ENCODE peak calls at places on chromosome 14, in eight cellular contexts. A is T47D; S is activated T-helper 1 cell treated with anti-CD3 and anti-CD28 coated beads, Interleukin-2, amount 50 U/mL, for 16 hours; L is upper lobe of right lung; Y is CD4-positive, CD25-positive, alpha-beta regulatory T cell; E is G401; B is stimulated activated CD4-positive, alpha-beta T cell treated with anti-CD3 and anti-CD28 coated beads, Interleukin-4, amount 100 ng/mL, for 4 hours; N is NCI-H1092. I is an unnamed sample.

GRCh38 chr14:77988966-77989365 is 181.2 kb upstream of the NRXN3 start:
- DNase-seq in A (no peak), E (no peak), S (no peak), L (no peak), N (no peak), Y (no peak), B (no peak), I (no peak)

GRCh38 chr14:75295061-75295461 is 16.4 kb downstream of the FOS start:
- DNase-seq in A (no peak), N (no peak), S (no peak), L (peak), B (no peak), E (peak), Y (no peak), I (peak)

GRCh38 chr14:51540364-51540763 is 111.3 kb upstream of the FRMD6 start:
- DNase-seq in B (no peak), E (no peak), L (no peak), Y (no peak), A (no peak), S (no peak), N (no peak), I (no peak)

GRCh38 chr14:67620217-67620789 is 583 bp downstream of the ARG2 start:
- DNase-seq in S (no peak), A (peak), N (peak), B (no peak), E (peak), L (no peak), Y (no peak), I (no peak)

GRCh38 chr14:85934123-85934885 is 404.4 kb downstream of the FLRT2 start:
- DNase-seq in L (no peak), E (no peak), N (no peak), S (peak), A (peak), B (peak), Y (peak), I (peak)

GRCh38 chr14:69319911-69320310 is 60.0 kb downstream of the GALNT16 start:
- DNase-seq in N (no peak), E (no peak), L (peak), S (no peak), Y (no peak), B (no peak), A (no peak), I (no peak)

GRCh38 chr14:74825008-74825407 is 50.9 kb downstream of the PROX2 start:
- DNase-seq in A (no peak), S (no peak), E (no peak), Y (no peak), B (no peak), N (no peak), L (no peak), I (no peak)

GRCh38 chr14:64692597-64693350 is 11.4 kb upstream of the PLEKHG3 start:
- DNase-seq in B (no peak), L (no peak), S (no peak), A (no peak), E (peak), N (no peak), Y (no peak), I (no peak)

GRCh38 chr14:103538291-103539055 is 9.5 kb downstream of the TRMT61A start:
- DNase-seq in S (no peak), N (no peak), Y (no peak), A (no peak), E (peak), B (no peak), L (no peak), I (peak)

GRCh38 chr14:33120341-33120740 is 181.7 kb downstream of the NPAS3 start:
- DNase-seq in L (no peak), A (no peak), S (no peak), Y (no peak), E (no peak), B (no peak), N (no peak), I (no peak)

GRCh38 chr14:36522347-36522971 is 2.4 kb upstream of the NKX2-1 start:
- DNase-seq in S (no peak), A (no peak), B (no peak), L (peak), E (no peak), N (no peak), Y (no peak), I (no peak)

GRCh38 chr14:61284001-61284400 is 2.9 kb upstream of the TMEM30B start:
- DNase-seq in S (no peak), L (no peak), N (no peak), B (no peak), E (no peak), Y (no peak), A (no peak), I (no peak)

GRCh38 chr14:56995010-56995409 is 184.7 kb upstream of the OTX2 start:
- DNase-seq in E (no peak), S (no peak), N (no peak), B (no peak), L (no peak), A (no peak), Y (no peak), I (no peak)

GRCh38 chr14:37571391-37571790 is 23.7 kb downstream of the FOXA1 start:
- DNase-seq in E (no peak), L (no peak), N (no peak), S (no peak), A (no peak), Y (no peak), B (no peak), I (no peak)

GRCh38 chr14:50605776-50606175 is 45.8 kb downstream of the ATL1 start:
- DNase-seq in L (no peak), S (no peak), Y (no peak), B (no peak), N (no peak), A (no peak), E (no peak), I (no peak)

GRCh38 chr14:104636131-104636530 is 31.6 kb upstream of the TMEM179 start:
- DNase-seq in B (no peak), L (no peak), E (no peak), N (no peak), A (no peak), Y (no peak), S (no peak), I (no peak)

GRCh38 chr14:93318927-93319326 is 13.9 kb downstream of the BTBD7 start:
- DNase-seq in B (no peak), L (no peak), E (no peak), A (no peak), Y (no peak), N (no peak), S (no peak), I (no peak)

GRCh38 chr14:20469890-20470858 is 968 bp downstream of the PNP start:
- DNase-seq in S (no peak), E (peak), A (no peak), L (no peak), Y (peak), B (peak), N (no peak), I (no peak)